ENCODE peak calls at places on chromosome 1, in nine cellular contexts. One of them, this sample, is unnamed.

GRCh38 chr1:175000697-175001187 is 995 bp downstream of the CACYBP start:
- DNase-seq in ACHN: peak; percentile 28
- DNase-seq in left ventricle myocardium inferior: no peak
- DNase-seq in IMR-90: no peak
- DNase-seq in left colon: no peak
- DNase-seq in testis: no peak
- DNase-seq in endothelial cell: no peak
- DNase-seq in COR-L47: no peak
- DNase-seq in HTR-8/SVneo: no peak
- DNase-seq in this sample: no peak

GRCh38 chr1:43890815-43891214 is 42.8 kb upstream of the ARTN start:
- DNase-seq in ACHN: no peak
- DNase-seq in left ventricle myocardium inferior: no peak
- DNase-seq in IMR-90: peak; percentile 28
- DNase-seq in left colon: no peak
- DNase-seq in testis: no peak
- DNase-seq in endothelial cell: no peak
- DNase-seq in COR-L47: no peak
- DNase-seq in HTR-8/SVneo: no peak
- DNase-seq in this sample: no peak

GRCh38 chr1:2259668-2260392 is 31.7 kb downstream of the SKI start:
- DNase-seq in ACHN: no peak
- DNase-seq in left ventricle myocardium inferior: no peak
- DNase-seq in IMR-90: no peak
- DNase-seq in left colon: no peak
- DNase-seq in testis: no peak
- DNase-seq in endothelial cell: no peak
- DNase-seq in COR-L47: no peak
- DNase-seq in HTR-8/SVneo: no peak
- DNase-seq in this sample: no peak

GRCh38 chr1:219938706-219939105 is 10.3 kb upstream of the SLC30A10 start:
- DNase-seq in ACHN: peak; percentile 77
- DNase-seq in left ventricle myocardium inferior: no peak
- DNase-seq in IMR-90: peak; percentile 51
- DNase-seq in left colon: no peak
- DNase-seq in testis: no peak
- DNase-seq in endothelial cell: no peak
- DNase-seq in COR-L47: no peak
- DNase-seq in HTR-8/SVneo: peak; percentile 75
- DNase-seq in this sample: no peak

GRCh38 chr1:107512836-107513235 is 372.0 kb downstream of the NTNG1 start:
- DNase-seq in ACHN: no peak
- DNase-seq in left ventricle myocardium inferior: no peak
- DNase-seq in IMR-90: no peak
- DNase-seq in left colon: no peak
- DNase-seq in testis: no peak
- DNase-seq in endothelial cell: no peak
- DNase-seq in COR-L47: no peak
- DNase-seq in HTR-8/SVneo: no peak
- DNase-seq in this sample: no peak

GRCh38 chr1:153771241-153771640 is 4.0 kb upstream of the SLC27A3 start:
- DNase-seq in ACHN: no peak
- DNase-seq in left ventricle myocardium inferior: no peak
- DNase-seq in IMR-90: no peak
- DNase-seq in left colon: no peak
- DNase-seq in testis: no peak
- DNase-seq in endothelial cell: no peak
- DNase-seq in COR-L47: no peak
- DNase-seq in HTR-8/SVneo: no peak
- DNase-seq in this sample: no peak

GRCh38 chr1:6287431-6287886 is 26.6 kb upstream of the GPR153 start:
- DNase-seq in ACHN: no peak
- DNase-seq in left ventricle myocardium inferior: no peak
- DNase-seq in IMR-90: no peak
- DNase-seq in left colon: peak; percentile 18
- DNase-seq in testis: no peak
- DNase-seq in endothelial cell: no peak
- DNase-seq in COR-L47: no peak
- DNase-seq in HTR-8/SVneo: no peak
- DNase-seq in this sample: no peak

GRCh38 chr1:216898801-216899200 is 175.6 kb upstream of the ESRRG start:
- DNase-seq in ACHN: no peak
- DNase-seq in left ventricle myocardium inferior: no peak
- DNase-seq in IMR-90: no peak
- DNase-seq in left colon: no peak
- DNase-seq in testis: no peak
- DNase-seq in endothelial cell: no peak
- DNase-seq in COR-L47: no peak
- DNase-seq in HTR-8/SVneo: no peak
- DNase-seq in this sample: no peak

GRCh38 chr1:63780541-63780940 is 6.7 kb downstream of the ROR1 start:
- DNase-seq in ACHN: no peak
- DNase-seq in left ventricle myocardium inferior: no peak
- DNase-seq in IMR-90: no peak
- DNase-seq in left colon: no peak
- DNase-seq in testis: no peak
- DNase-seq in endothelial cell: no peak
- DNase-seq in COR-L47: no peak
- DNase-seq in HTR-8/SVneo: no peak
- DNase-seq in this sample: no peak

GRCh38 chr1:38046884-38047602 is 450 bp upstream of the POU3F1 start:
- DNase-seq in ACHN: peak; percentile 80
- DNase-seq in left ventricle myocardium inferior: peak; percentile 93
- DNase-seq in IMR-90: peak; percentile 67
- DNase-seq in left colon: peak; percentile 69
- DNase-seq in testis: peak; percentile 90
- DNase-seq in endothelial cell: peak; percentile 87
- DNase-seq in COR-L47: peak; percentile 72
- DNase-seq in HTR-8/SVneo: peak; percentile 79
- DNase-seq in this sample: no peak

GRCh38 chr1:204417231-204417997 is 5.8 kb upstream of the PPP1R15B start:
- DNase-seq in ACHN: peak; percentile 99
- DNase-seq in left ventricle myocardium inferior: peak; percentile 32
- DNase-seq in IMR-90: peak; percentile 97
- DNase-seq in left colon: peak; percentile 83
- DNase-seq in testis: peak; percentile 83
- DNase-seq in endothelial cell: no peak
- DNase-seq in COR-L47: no peak
- DNase-seq in HTR-8/SVneo: peak; percentile 88
- DNase-seq in this sample: no peak

GRCh38 chr1:201645956-201646355 is 107.0 kb downstream of the NAV1 start:
- DNase-seq in ACHN: no peak
- DNase-seq in left ventricle myocardium inferior: no peak
- DNase-seq in IMR-90: peak; percentile 45
- DNase-seq in left colon: no peak
- DNase-seq in testis: no peak
- DNase-seq in endothelial cell: no peak
- DNase-seq in COR-L47: no peak
- DNase-seq in HTR-8/SVneo: no peak
- DNase-seq in this sample: no peak

GRCh38 chr1:92886886-92887419 is 55.1 kb downstream of the RPL5 start:
- DNase-seq in ACHN: no peak
- DNase-seq in left ventricle myocardium inferior: no peak
- DNase-seq in IMR-90: no peak
- DNase-seq in left colon: peak; percentile 82
- DNase-seq in testis: no peak
- DNase-seq in endothelial cell: no peak
- DNase-seq in COR-L47: peak; percentile 59
- DNase-seq in HTR-8/SVneo: no peak
- DNase-seq in this sample: no peak

GRCh38 chr1:186440584-186440983 is 20.3 kb downstream of the PDC start:
- DNase-seq in ACHN: peak; percentile 7
- DNase-seq in left ventricle myocardium inferior: no peak
- DNase-seq in IMR-90: peak; percentile 37
- DNase-seq in left colon: no peak
- DNase-seq in testis: no peak
- DNase-seq in endothelial cell: no peak
- DNase-seq in COR-L47: peak; percentile 57
- DNase-seq in HTR-8/SVneo: no peak
- DNase-seq in this sample: no peak

GRCh38 chr1:176754663-176755062 is 291.7 kb downstream of the PAPPA2 start:
- DNase-seq in ACHN: no peak
- DNase-seq in left ventricle myocardium inferior: no peak
- DNase-seq in IMR-90: no peak
- DNase-seq in left colon: no peak
- DNase-seq in testis: no peak
- DNase-seq in endothelial cell: no peak
- DNase-seq in COR-L47: peak; percentile 0
- DNase-seq in HTR-8/SVneo: no peak
- DNase-seq in this sample: no peak

GRCh38 chr1:24540906-24541710 is 14.8 kb upstream of the NCMAP start:
- DNase-seq in ACHN: peak; percentile 72
- DNase-seq in left ventricle myocardium inferior: no peak
- DNase-seq in IMR-90: peak; percentile 78
- DNase-seq in left colon: peak; percentile 81
- DNase-seq in testis: no peak
- DNase-seq in endothelial cell: no peak
- DNase-seq in COR-L47: no peak
- DNase-seq in HTR-8/SVneo: peak; percentile 22
- DNase-seq in this sample: no peak

GRCh38 chr1:43319766-43320165 is 17.9 kb upstream of the MPL start:
- DNase-seq in ACHN: no peak
- DNase-seq in left ventricle myocardium inferior: no peak
- DNase-seq in IMR-90: no peak
- DNase-seq in left colon: no peak
- DNase-seq in testis: no peak
- DNase-seq in endothelial cell: no peak
- DNase-seq in COR-L47: no peak
- DNase-seq in HTR-8/SVneo: no peak
- DNase-seq in this sample: no peak

GRCh38 chr1:221487781-221488520 is 253.9 kb downstream of the DUSP10 start:
- DNase-seq in ACHN: peak; percentile 56
- DNase-seq in left ventricle myocardium inferior: no peak
- DNase-seq in IMR-90: peak; percentile 89
- DNase-seq in left colon: no peak
- DNase-seq in testis: no peak
- DNase-seq in endothelial cell: no peak
- DNase-seq in COR-L47: no peak
- DNase-seq in HTR-8/SVneo: peak; percentile 54
- DNase-seq in this sample: no peak

GRCh38 chr1:40783001-40783905 is at the start of gene KCNQ4:
- DNase-seq in ACHN: peak; percentile 45
- DNase-seq in left ventricle myocardium inferior: peak; percentile 60
- DNase-seq in IMR-90: no peak
- DNase-seq in left colon: peak; percentile 60
- DNase-seq in testis: peak; percentile 54
- DNase-seq in endothelial cell: peak; percentile 31
- DNase-seq in COR-L47: no peak
- DNase-seq in HTR-8/SVneo: no peak
- DNase-seq in this sample: no peak

GRCh38 chr1:183385746-183386145 is 32.4 kb downstream of the NMNAT2 start:
- DNase-seq in ACHN: no peak
- DNase-seq in left ventricle myocardium inferior: no peak
- DNase-seq in IMR-90: no peak
- DNase-seq in left colon: no peak
- DNase-seq in testis: no peak
- DNase-seq in endothelial cell: no peak
- DNase-seq in COR-L47: no peak
- DNase-seq in HTR-8/SVneo: no peak
- DNase-seq in this sample: no peak

GRCh38 chr1:236058141-236058626 is 6.7 kb downstream of the NID1 start:
- DNase-seq in ACHN: no peak
- DNase-seq in left ventricle myocardium inferior: no peak
- DNase-seq in IMR-90: peak; percentile 57
- DNase-seq in left colon: no peak
- DNase-seq in testis: no peak
- DNase-seq in endothelial cell: no peak
- DNase-seq in COR-L47: no peak
- DNase-seq in HTR-8/SVneo: peak; percentile 37
- DNase-seq in this sample: no peak

GRCh38 chr1:10936998-10937901 is 75.2 kb upstream of the TARDBP start:
- DNase-seq in ACHN: no peak
- DNase-seq in left ventricle myocardium inferior: no peak
- DNase-seq in IMR-90: no peak
- DNase-seq in left colon: no peak
- DNase-seq in testis: no peak
- DNase-seq in endothelial cell: no peak
- DNase-seq in COR-L47: no peak
- DNase-seq in HTR-8/SVneo: no peak
- DNase-seq in this sample: no peak

GRCh38 chr1:216154063-216154462 is 269.2 kb downstream of the USH2A start:
- DNase-seq in ACHN: no peak
- DNase-seq in left ventricle myocardium inferior: no peak
- DNase-seq in IMR-90: no peak
- DNase-seq in left colon: no peak
- DNase-seq in testis: no peak
- DNase-seq in endothelial cell: no peak
- DNase-seq in COR-L47: no peak
- DNase-seq in HTR-8/SVneo: no peak
- DNase-seq in this sample: no peak

GRCh38 chr1:248627971-248628844 is 6.7 kb downstream of the OR2T11 start:
- DNase-seq in ACHN: no peak
- DNase-seq in left ventricle myocardium inferior: no peak
- DNase-seq in IMR-90: no peak
- DNase-seq in left colon: no peak
- DNase-seq in testis: no peak
- DNase-seq in endothelial cell: no peak
- DNase-seq in COR-L47: no peak
- DNase-seq in HTR-8/SVneo: no peak
- DNase-seq in this sample: no peak

GRCh38 chr1:46480959-46481646 is 8.5 kb upstream of the DMBX1 start:
- DNase-seq in ACHN: no peak
- DNase-seq in left ventricle myocardium inferior: no peak
- DNase-seq in IMR-90: no peak
- DNase-seq in left colon: no peak
- DNase-seq in testis: no peak
- DNase-seq in endothelial cell: no peak
- DNase-seq in COR-L47: no peak
- DNase-seq in HTR-8/SVneo: peak; percentile 59
- DNase-seq in this sample: no peak

GRCh38 chr1:228977741-228978140 is 242.5 kb downstream of the RHOU start:
- DNase-seq in ACHN: no peak
- DNase-seq in left ventricle myocardium inferior: no peak
- DNase-seq in IMR-90: no peak
- DNase-seq in left colon: no peak
- DNase-seq in testis: no peak
- DNase-seq in endothelial cell: no peak
- DNase-seq in COR-L47: no peak
- DNase-seq in HTR-8/SVneo: no peak
- DNase-seq in this sample: no peak

This sample was measured in cortex of kidney.